ENCODE peak calls at places on chromosomes 11 and 22, in six cellular contexts. S is heart left ventricle, A is uterus, B is H9, X is HCT116, Z is adrenal gland. H is an unnamed sample.

GRCh38 chr11:118171274-118172062 is 5.0 kb downstream of the SCN2B start:
- DNase-seq in A (peak; percentile 71), B (peak; percentile 83), Z (peak; percentile 75), X (no peak), S (peak; percentile 85), H (peak; percentile 44)

GRCh38 chr11:58567889-58568512 is 7.7 kb downstream of the LPXN start:
- DNase-seq in A (peak; percentile 25), B (peak; percentile 67), Z (peak; percentile 71), X (peak; percentile 51), S (peak; percentile 44), H (peak; percentile 58)

GRCh38 chr22:23651676-23652075 is 19.6 kb upstream of the DRICH1 start:
- DNase-seq in A (no peak), B (no peak), Z (no peak), X (no peak), S (no peak), H (no peak)

GRCh38 chr22:30250713-30251267 is 4.2 kb upstream of the LIF start:
- DNase-seq in B (no peak), A (no peak), X (no peak), S (no peak), Z (no peak), H (no peak)

GRCh38 chr22:50544746-50545253 is 899 bp upstream of the KLHDC7B start:
- DNase-seq in B (no peak), Z (no peak), A (no peak), S (peak; percentile 27), X (no peak), H (no peak)

GRCh38 chr11:76074178-76075112 is 131.9 kb downstream of the WNT11 start:
- DNase-seq in B (no peak), S (no peak), Z (no peak), A (no peak), X (no peak), H (no peak)

GRCh38 chr11:33910261-33910959 is 18.5 kb upstream of the LMO2 start:
- DNase-seq in S (no peak), A (peak; percentile 27), Z (no peak), B (no peak), X (no peak), H (no peak)

GRCh38 chr22:47146391-47146790 is 383.9 kb downstream of the TBC1D22A start:
- DNase-seq in X (no peak), B (no peak), A (no peak), Z (no peak), S (no peak), H (no peak)

GRCh38 chr11:118622376-118623290 is 15.2 kb downstream of the PHLDB1 start:
- DNase-seq in A (peak; percentile 55), X (peak; percentile 68), B (no peak), Z (peak; percentile 89), S (peak; percentile 82), H (no peak)

GRCh38 chr22:25018009-25018408 is 65.5 kb downstream of the KIAA1671 start:
- DNase-seq in Z (no peak), B (no peak), S (no peak), X (no peak), A (no peak), H (no peak)

GRCh38 chr11:19311306-19312030 is 70.7 kb upstream of the E2F8 start:
- DNase-seq in S (peak; percentile 59), X (peak; percentile 31), A (peak; percentile 22), Z (peak; percentile 85), B (peak; percentile 61), H (peak; percentile 66)

GRCh38 chr11:123235117-123235686 is 40.2 kb upstream of the CLMP start:
- DNase-seq in B (peak; percentile 76), S (peak; percentile 35), X (peak; percentile 38), A (peak; percentile 66), Z (peak; percentile 78), H (peak; percentile 56)

GRCh38 chr11:63998558-63999348 is 12.5 kb downstream of the OTUB1 start:
- DNase-seq in Z (no peak), A (no peak), B (peak; percentile 81), S (no peak), X (no peak), H (no peak)

GRCh38 chr22:41308054-41308453 is 6.7 kb downstream of the ZC3H7B start:
- DNase-seq in S (no peak), A (no peak), X (no peak), Z (no peak), B (no peak), H (no peak)

GRCh38 chr22:43376765-43377485 is 33.8 kb upstream of the SCUBE1 start:
- DNase-seq in S (no peak), Z (no peak), B (no peak), A (no peak), X (no peak), H (no peak)

GRCh38 chr22:47449508-47450270 is 687.2 kb downstream of the TBC1D22A start:
- DNase-seq in A (no peak), B (no peak), Z (no peak), S (no peak), X (no peak), H (no peak)

GRCh38 chr11:131065435-131066295 is 149.4 kb upstream of the SNX19 start:
- DNase-seq in A (no peak), X (no peak), B (no peak), S (no peak), Z (no peak), H (no peak)

GRCh38 chr11:17542249-17542648 is 2.0 kb downstream of the USH1C start:
- DNase-seq in B (no peak), A (no peak), Z (no peak), X (no peak), S (no peak), H (no peak)

GRCh38 chr11:72460091-72460647 is 25.8 kb upstream of the CLPB start:
- DNase-seq in B (no peak), S (no peak), A (no peak), Z (no peak), X (no peak), H (no peak)

GRCh38 chr22:28955817-28956216 is 72.4 kb downstream of the ZNRF3 start:
- DNase-seq in Z (no peak), X (no peak), S (no peak), A (no peak), B (no peak), H (no peak)

GRCh38 chr11:68441466-68442230 is 18.9 kb upstream of the PPP6R3 start:
- DNase-seq in S (no peak), B (no peak), X (no peak), Z (no peak), A (no peak), H (no peak)

GRCh38 chr22:37329239-37330140 is 47.2 kb downstream of the CYTH4 start:
- DNase-seq in B (no peak), Z (no peak), S (no peak), A (no peak), X (no peak), H (no peak)

GRCh38 chr22:17387356-17387755 is 18.1 kb downstream of the CECR2 start:
- DNase-seq in X (no peak), A (no peak), S (no peak), B (no peak), Z (no peak), H (no peak)

GRCh38 chr22:35642305-35642741 is 5.9 kb upstream of the APOL6 start:
- DNase-seq in B (no peak), X (no peak), A (no peak), Z (peak; percentile 25), S (no peak), H (no peak)

GRCh38 chr11:91100432-91100831 is 877.6 kb upstream of the CHORDC1 start:
- DNase-seq in Z (no peak), B (no peak), S (no peak), X (no peak), A (no peak), H (no peak)

GRCh38 chr11:78339483-78339882 is 78.1 kb downstream of the GAB2 start:
- DNase-seq in X (no peak), S (no peak), Z (no peak), B (no peak), A (no peak), H (no peak)

GRCh38 chr11:1036303-1036923 is at the start of gene MUC6:
- DNase-seq in Z (no peak), B (no peak), S (no peak), A (no peak), X (no peak), H (no peak)

GRCh38 chr11:63710476-63711217 is 29.3 kb downstream of the RTN3 start:
- DNase-seq in S (no peak), B (no peak), X (no peak), Z (no peak), A (peak; percentile 52), H (no peak)

GRCh38 chr11:10257478-10257877 is 36.5 kb downstream of the SBF2 start:
- DNase-seq in X (no peak), Z (no peak), S (no peak), A (no peak), B (peak; percentile 30), H (no peak)

DNA sequence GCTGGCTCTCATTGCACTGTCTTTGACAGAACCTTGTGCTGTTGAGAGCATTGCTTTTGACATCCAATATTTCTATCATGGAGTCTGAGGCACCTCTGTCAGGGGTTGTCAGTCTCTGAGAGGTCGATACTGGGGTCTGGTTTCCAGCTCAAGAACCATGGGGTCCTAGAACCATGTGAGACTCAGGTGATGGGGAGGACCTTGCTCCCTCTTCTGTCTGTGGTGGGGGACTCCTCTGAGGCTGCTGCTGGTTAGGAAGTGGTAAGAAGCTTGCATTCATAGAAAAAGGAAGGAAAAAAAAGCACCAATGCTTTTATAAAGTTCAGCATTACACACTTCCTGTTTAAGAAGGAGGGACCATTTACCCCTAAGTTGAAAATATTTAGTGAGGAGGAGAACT is 91.8 kb upstream of the CD44 start:
- DNase-seq in A (no peak), S (no peak), X (no peak), B (no peak), Z (no peak), H (no peak)
- H3K4me1 ChIP-seq in A (no peaks in the 10 kb centered on the region), S (peaks cover 6% of the 10 kb centered on the region), X (no peaks in the 10 kb centered on the region), B (no peaks in the 10 kb centered on the region), Z (no peaks in the 10 kb centered on the region), H (no peaks in the 10 kb centered on the region)

GRCh38 chr11:65353376-65353775 is 1.2 kb upstream of the TIGD3 start:
- DNase-seq in Z (no peak), A (no peak), B (no peak), S (no peak), X (no peak), H (no peak)
- H3K4me1 ChIP-seq in Z (peaks cover 17% of the 10 kb centered on the region), A (peaks cover 22% of the 10 kb centered on the region), B (no peaks in the 10 kb centered on the region), S (peaks cover 23% of the 10 kb centered on the region), X (peaks cover 3% of the 10 kb centered on the region), H (peaks cover 11% of the 10 kb centered on the region)

GRCh38 chr11:45685976-45686375 is 20.6 kb upstream of the CHST1 start:
- DNase-seq in Z (no peak), A (no peak), B (no peak), X (no peak), S (no peak), H (no peak)
- H3K4me1 ChIP-seq in Z (no peaks in the 10 kb centered on the region), A (no peaks in the 10 kb centered on the region), B (no peaks in the 10 kb centered on the region), X (no peaks in the 10 kb centered on the region), S (peaks cover 10% of the 10 kb centered on the region), H (no peaks in the 10 kb centered on the region)

GRCh38 chr22:22198751-22199150 is 45.8 kb upstream of the VPREB1 start:
- DNase-seq in X (no peak), B (no peak), Z (no peak), A (no peak), S (no peak), H (no peak)

GRCh38 chr22:22199634-22200033 is 45.0 kb upstream of the VPREB1 start:
- DNase-seq in X (no peak), B (no peak), S (no peak), Z (no peak), A (no peak), H (no peak)

GRCh38 chr22:22196833-22197477 is 47.6 kb upstream of the VPREB1 start:
- DNase-seq in Z (no peak), B (no peak), A (no peak), X (no peak), S (no peak), H (no peak)

GRCh38 chr22:22196018-22196533 is 48.5 kb upstream of the VPREB1 start:
- DNase-seq in X (no peak), Z (no peak), B (no peak), A (no peak), S (no peak), H (no peak)

GRCh38 chr22:22197993-22198402 is 46.6 kb upstream of the VPREB1 start:
- DNase-seq in Z (no peak), B (no peak), S (no peak), A (no peak), X (no peak), H (no peak)
- H3K4me1 ChIP-seq in Z (no peaks in the 10 kb centered on the region), B (no peaks in the 10 kb centered on the region), S (no peaks in the 10 kb centered on the region), A (no peaks in the 10 kb centered on the region), X (no peaks in the 10 kb centered on the region), H (no peaks in the 10 kb centered on the region)

H was measured in tibial nerve.